ENCODE peak calls at places on chromosomes 3 and 15, in five cellular contexts. Q is upper lobe of left lung; R is CD8-positive, alpha-beta T cell; W is stomach; T is Caco-2. X is an unnamed sample.

GRCh38 chr3:56915969-56916586 is 114.3 kb upstream of the ARHGEF3 start:
- DNase-seq in Q (peak), R (peak), W (peak), T (no peak), X (no peak)

GRCh38 chr3:26652157-26652556 is 29.6 kb downstream of the LRRC3B start:
- DNase-seq in Q (no peak), R (no peak), W (no peak), T (no peak), X (peak)

GRCh38 chr15:38994310-38994709 is 429.7 kb upstream of the RASGRP1 start:
- DNase-seq in Q (no peak), R (no peak), W (no peak), T (no peak), X (no peak)

GRCh38 chr3:10602769-10603768 is 97.7 kb upstream of the ATP2B2 start:
- DNase-seq in Q (no peak), R (peak), W (no peak), T (no peak), X (no peak)

GRCh38 chr3:57179580-57180410 is 14.6 kb upstream of the IL17RD start:
- DNase-seq in Q (no peak), R (no peak), W (no peak), T (peak), X (no peak)

GRCh38 chr3:133663569-133664313 is 2.0 kb upstream of the TOPBP1 start:
- DNase-seq in Q (no peak), R (no peak), W (no peak), T (peak), X (peak)

GRCh38 chr3:176919836-176920760 is 277.2 kb downstream of the TBL1XR1 start:
- DNase-seq in Q (no peak), R (no peak), W (no peak), T (no peak), X (peak)

GRCh38 chr3:139261754-139262632 is 81.8 kb upstream of the MRPS22 start:
- DNase-seq in Q (no peak), R (no peak), W (no peak), T (no peak), X (no peak)

GRCh38 chr3:148903022-148903442 is 37.9 kb downstream of the CPA3 start:
- DNase-seq in Q (no peak), R (no peak), W (no peak), T (no peak), X (peak)

GRCh38 chr15:79967331-79968182 is 3.4 kb downstream of the BCL2A1 start:
- DNase-seq in Q (no peak), R (peak), W (no peak), T (no peak), X (no peak)

GRCh38 chr3:166526878-166527277 is 689.7 kb upstream of the BCHE start:
- DNase-seq in Q (no peak), R (no peak), W (no peak), T (no peak), X (no peak)

DNA sequence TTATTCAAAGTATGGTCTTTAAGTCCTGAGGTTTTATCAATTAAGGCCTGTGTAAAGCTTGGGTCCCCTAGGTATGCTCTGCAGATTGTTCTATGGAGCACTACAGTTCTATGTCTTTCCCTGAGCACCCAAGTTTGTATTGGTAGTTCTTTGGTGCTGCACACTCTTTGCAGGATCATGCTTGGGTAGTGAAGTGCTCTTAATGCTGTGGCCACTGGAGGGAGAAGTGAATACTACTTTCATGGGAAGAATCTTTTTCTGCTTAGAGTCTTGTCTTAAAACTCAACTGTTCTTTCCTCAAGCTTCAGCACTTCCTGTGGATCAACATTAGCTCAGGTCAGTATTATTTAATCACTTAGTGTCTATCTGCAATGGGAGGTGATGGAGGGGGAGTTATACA is 93.6 kb upstream of the CFAP20DC start:
- DNase-seq in Q (no peak), R (no peak), W (no peak), T (no peak), X (no peak)
- H3K4me3 ChIP-seq in Q (no peak), R (no peak), W (no peak), T (no peak), X (no peak)

DNA sequence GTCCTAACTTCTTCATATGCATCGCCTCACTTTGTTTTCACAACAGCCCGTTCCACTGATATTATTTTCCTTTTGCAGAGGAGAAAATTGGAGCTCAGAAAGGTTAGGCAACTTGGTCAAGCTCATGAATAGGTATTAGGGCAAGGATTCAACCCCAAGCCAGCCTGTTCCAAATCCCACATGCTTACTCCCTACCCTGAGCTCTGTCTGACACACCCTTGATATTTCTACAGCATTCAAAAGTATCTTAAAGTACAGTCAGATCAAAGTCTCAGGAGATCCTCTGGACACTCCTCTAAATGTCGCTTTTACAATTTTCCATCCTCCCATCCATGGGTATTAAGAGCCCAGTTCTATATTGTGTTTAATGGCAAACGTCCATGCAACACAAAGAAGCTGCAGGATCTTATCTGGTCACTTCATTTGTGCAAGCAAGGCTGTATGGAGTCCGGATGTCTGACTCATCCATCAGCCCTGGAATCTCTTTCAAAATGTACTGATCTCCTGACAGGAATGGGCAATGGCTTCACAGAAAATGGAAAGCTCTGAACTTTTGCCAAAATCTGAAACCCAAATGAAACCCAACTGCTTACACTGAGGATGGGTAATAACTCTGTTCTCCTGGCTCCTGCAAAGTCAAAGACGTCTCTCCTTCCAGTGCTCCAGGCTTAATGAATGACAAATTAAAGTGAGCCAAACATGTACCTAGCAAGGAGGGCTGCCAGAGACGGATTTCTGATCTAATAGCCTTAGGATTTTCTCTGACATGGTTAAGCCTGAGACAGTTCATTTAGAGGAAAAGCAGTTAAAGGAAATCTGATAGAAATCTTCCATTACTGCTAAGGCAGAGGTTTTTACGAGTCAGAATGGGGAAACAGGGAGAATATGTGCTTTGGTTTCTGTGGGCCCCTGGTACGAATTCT is 230.9 kb upstream of the RORA start:
- DNase-seq in Q (no peak), R (no peak), W (no peak), T (no peak), X (peak)
- H3K4me3 ChIP-seq in Q (no peak), R (no peak), W (no peak), T (no peak), X (no peak)

DNA sequence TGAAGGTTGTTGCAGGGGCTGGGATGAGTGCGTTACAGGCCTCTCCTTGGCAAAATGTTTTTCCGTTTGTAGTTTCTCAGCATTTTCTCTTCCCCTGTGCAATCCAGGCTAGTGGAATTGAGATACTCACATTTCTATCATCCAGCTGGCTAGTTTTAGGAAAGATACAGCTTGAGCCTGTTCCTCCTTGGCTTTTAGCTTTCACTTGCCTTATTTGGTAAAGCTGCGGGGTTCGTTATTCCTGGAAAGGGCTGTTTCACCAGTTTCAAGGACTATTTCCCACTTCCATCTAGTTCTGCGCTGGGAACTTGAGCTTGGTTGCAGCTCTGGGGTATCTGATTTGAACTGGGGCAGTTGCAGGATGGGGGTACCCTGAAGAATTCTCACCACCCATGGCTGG is 90.3 kb downstream of the ITPR1 start:
- DNase-seq in Q (no peak), R (no peak), W (no peak), T (no peak), X (no peak)
- H3K4me3 ChIP-seq in Q (no peak), R (no peak), W (no peak), T (no peak), X (no peak)

GRCh38 chr3:33219175-33219487 is 521 bp upstream of the SUSD5 start:
- DNase-seq in Q (no peak), R (no peak), W (no peak), T (no peak), X (no peak)
- H3K4me3 ChIP-seq in Q (no peak), R (no peak), W (peak), T (no peak), X (peak)

DNA sequence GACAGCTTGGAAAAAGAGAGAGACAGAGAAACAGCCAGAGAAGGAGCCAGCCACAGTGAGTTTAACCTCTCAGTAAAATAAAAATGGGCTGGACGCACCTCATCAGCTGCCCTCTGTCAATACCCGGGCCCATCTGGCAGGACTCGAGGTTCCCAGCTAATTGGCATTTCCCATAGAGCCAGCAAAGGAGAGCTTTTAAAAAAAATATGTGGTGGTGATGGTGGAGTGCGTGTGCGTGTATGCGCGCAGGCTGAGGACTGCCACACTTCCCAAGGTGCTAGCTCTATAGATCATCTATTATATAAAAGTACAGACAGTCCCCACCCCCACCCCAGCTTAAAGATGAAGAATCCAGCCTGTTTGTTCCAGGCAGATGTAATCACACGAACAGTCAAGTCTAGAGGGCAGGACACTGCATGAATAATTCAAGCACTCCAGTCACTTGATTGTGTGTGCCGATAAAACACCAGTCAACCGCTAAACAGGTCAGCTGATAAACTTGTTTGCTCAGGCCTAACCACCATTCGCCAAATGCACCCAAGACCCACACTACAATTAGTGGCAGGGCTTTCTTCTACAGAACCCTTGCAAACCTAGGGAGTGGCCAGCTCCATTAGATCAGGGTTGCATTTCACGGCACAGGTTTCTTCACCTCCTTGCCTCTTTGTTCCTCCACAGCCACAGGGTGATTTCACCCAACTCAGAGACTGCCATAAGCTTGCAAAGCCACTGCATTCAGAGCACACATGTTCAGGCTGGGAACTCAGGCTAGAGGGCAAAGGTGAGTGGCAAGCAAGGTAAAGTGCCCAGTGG is 5.9 kb downstream of the TLE3 start:
- DNase-seq in Q (no peak), R (no peak), W (peak), T (no peak), X (no peak)
- H3K4me3 ChIP-seq in Q (no peak), R (no peak), W (peak), T (no peak), X (no peak)

DNA sequence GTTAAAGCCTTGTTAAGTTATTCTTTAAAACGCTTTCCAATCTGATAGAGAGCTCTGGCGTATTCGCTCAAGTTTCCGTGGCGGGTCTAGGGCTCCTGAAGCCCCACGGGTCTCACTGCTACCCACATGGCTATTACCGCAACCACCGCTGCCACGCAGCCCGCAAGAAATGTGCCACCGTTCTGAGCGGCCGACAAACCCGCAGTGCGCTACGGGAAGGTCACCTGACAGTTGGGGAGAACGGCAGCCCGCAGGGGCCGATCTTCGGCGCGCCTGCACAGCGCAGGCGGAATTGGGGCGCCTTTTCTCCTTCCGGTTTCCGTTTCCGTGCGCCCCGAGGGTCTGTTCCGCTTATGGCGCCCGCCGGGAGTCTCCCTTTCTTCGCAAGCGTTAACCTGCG is 76.6 kb upstream of the SNRPN start:
- DNase-seq in Q (peak), R (no peak), W (no peak), T (no peak), X (no peak)
- H3K4me3 ChIP-seq in Q (no peak), R (peak), W (peak), T (no peak), X (peak)